ENCODE peak calls at places on chromosomes 3 and 15, in seven cellular contexts. B is ovary; L is Peyer's patch; P is CD4-positive, CD25-positive, alpha-beta regulatory T cell; D is GM23248; J is PC-3; W is sigmoid colon. N is an unnamed sample.
A peak's percentile ranks its signal among the peaks of the same experiment; 100 is the strongest.

GRCh38 chr3:45565341-45565740 is 29.2 kb upstream of the LIMD1 start:
- DNase-seq in B (no peak), L (peak; percentile 50), P (no peak), D (no peak), J (no peak), W (peak; percentile 13), N (no peak)

GRCh38 chr3:138675393-138675792 is 66.8 kb downstream of the FAIM start:
- DNase-seq in B (no peak), L (no peak), P (no peak), D (peak; percentile 58), J (peak; percentile 7), W (no peak), N (no peak)

GRCh38 chr3:115186351-115187148 is 39.5 kb upstream of the ZBTB20 start:
- DNase-seq in B (no peak), L (no peak), P (no peak), D (no peak), J (no peak), W (no peak), N (no peak)

GRCh38 chr3:119662604-119663377 is 2.4 kb upstream of the POPDC2 start:
- DNase-seq in B (no peak), L (no peak), P (no peak), D (peak; percentile 60), J (peak; percentile 70), W (no peak), N (no peak)

GRCh38 chr3:33425456-33425855 is 14.7 kb downstream of the UBP1 start:
- DNase-seq in B (no peak), L (no peak), P (no peak), D (peak; percentile 10), J (no peak), W (no peak), N (no peak)

GRCh38 chr3:172648736-172649135 is 62.1 kb downstream of the NCEH1 start:
- DNase-seq in B (no peak), L (no peak), P (no peak), D (peak; percentile 60), J (no peak), W (no peak), N (peak; percentile 37)

GRCh38 chr3:52441772-52442332 is 3.1 kb downstream of the SEMA3G start:
- DNase-seq in B (no peak), L (peak; percentile 28), P (no peak), D (no peak), J (no peak), W (peak; percentile 48), N (no peak)

GRCh38 chr3:134351421-134351820 is 22.8 kb downstream of the AMOTL2 start:
- DNase-seq in B (no peak), L (no peak), P (no peak), D (peak; percentile 31), J (no peak), W (peak; percentile 85), N (no peak)

GRCh38 chr15:25710184-25710583 is 152.9 kb downstream of the ATP10A start:
- DNase-seq in B (no peak), L (peak; percentile 65), P (peak; percentile 8), D (peak; percentile 58), J (peak; percentile 52), W (peak; percentile 68), N (no peak)

GRCh38 chr3:54123538-54124196 is 1.3 kb downstream of the CACNA2D3 start:
- DNase-seq in B (no peak), L (no peak), P (no peak), D (no peak), J (no peak), W (no peak), N (no peak)

GRCh38 chr15:39447881-39448280 is 133.0 kb upstream of the THBS1 start:
- DNase-seq in B (no peak), L (no peak), P (no peak), D (no peak), J (no peak), W (no peak), N (no peak)

GRCh38 chr3:180142041-180142440 is 105.3 kb upstream of the PEX5L start:
- DNase-seq in B (no peak), L (no peak), P (no peak), D (peak; percentile 6), J (peak; percentile 12), W (no peak), N (no peak)

GRCh38 chr3:2826453-2826852 is 283.7 kb downstream of the IL5RA start:
- DNase-seq in B (no peak), L (no peak), P (no peak), D (no peak), J (no peak), W (no peak), N (no peak)

GRCh38 chr15:43487271-43487895 is 5.6 kb downstream of the TP53BP1 start:
- DNase-seq in B (no peak), L (no peak), P (no peak), D (no peak), J (no peak), W (no peak), N (no peak)

GRCh38 chr3:188956839-188957489 is 214.8 kb upstream of the TPRG1 start:
- DNase-seq in B (no peak), L (no peak), P (peak; percentile 29), D (peak; percentile 82), J (peak; percentile 83), W (no peak), N (no peak)

GRCh38 chr15:79403501-79403900 is 28.6 kb upstream of the MINAR1 start:
- DNase-seq in B (no peak), L (no peak), P (no peak), D (peak; percentile 67), J (no peak), W (no peak), N (no peak)

GRCh38 chr15:37695719-37696118 is 238.7 kb upstream of the TMCO5A start:
- DNase-seq in B (no peak), L (no peak), P (no peak), D (peak; percentile 61), J (no peak), W (no peak), N (no peak)

GRCh38 chr3:127608362-127608718 is 10.1 kb downstream of the MCM2 start:
- DNase-seq in B (peak; percentile 32), L (no peak), P (no peak), D (no peak), J (no peak), W (no peak), N (no peak)

GRCh38 chr3:41961061-41961749 is 698 bp downstream of the ULK4 start:
- DNase-seq in B (peak; percentile 73), L (peak; percentile 69), P (peak; percentile 66), D (peak; percentile 89), J (peak; percentile 63), W (peak; percentile 78), N (peak; percentile 12)

GRCh38 chr3:54649551-54649950 is 278.3 kb downstream of the LRTM1 start:
- DNase-seq in B (no peak), L (no peak), P (no peak), D (no peak), J (no peak), W (no peak), N (no peak)

GRCh38 chr3:118991775-118992174 is 42.9 kb downstream of the IGSF11 start:
- DNase-seq in B (no peak), L (no peak), P (no peak), D (no peak), J (no peak), W (no peak), N (no peak)

GRCh38 chr3:35946121-35946856 is 307.0 kb downstream of the ARPP21 start:
- DNase-seq in B (no peak), L (no peak), P (no peak), D (peak; percentile 51), J (peak; percentile 68), W (no peak), N (no peak)

GRCh38 chr3:52218026-52218425 is 7.4 kb downstream of the TLR9 start:
- DNase-seq in B (no peak), L (no peak), P (no peak), D (no peak), J (no peak), W (no peak), N (no peak)

GRCh38 chr15:77035999-77036471 is 34.9 kb downstream of the TSPAN3 start:
- DNase-seq in B (no peak), L (no peak), P (no peak), D (no peak), J (no peak), W (peak; percentile 49), N (no peak)

DNA sequence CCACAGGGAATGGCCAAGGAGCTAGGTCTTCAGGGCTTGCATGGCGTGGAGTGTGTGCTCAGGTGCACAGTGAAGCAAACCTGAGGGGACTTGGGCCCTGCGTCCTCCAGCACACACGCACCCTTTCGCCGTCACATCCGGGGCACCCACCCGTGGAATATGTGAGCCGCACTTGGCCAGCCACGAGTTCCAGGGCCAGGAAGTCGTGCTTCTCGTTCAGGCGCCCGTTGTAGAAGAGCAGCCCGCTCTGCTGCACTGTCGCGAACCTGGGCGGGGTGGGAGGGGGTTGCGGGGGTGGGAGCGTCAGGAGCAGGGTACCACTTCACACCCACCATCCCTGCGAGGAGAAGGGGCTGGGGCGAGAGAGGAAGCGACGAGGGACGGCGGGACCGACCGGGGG is 7.1 kb downstream of the CELSR3 start:
- DNase-seq in B (no peak), L (peak; percentile 80), P (peak; percentile 59), D (peak; percentile 18), J (no peak), W (no peak), N (no peak)
- H3K27ac ChIP-seq in B (no peak overlapping the region), L (peak overlapping the region; percentile 79), P (peak overlapping the region; percentile 83), D (no peak overlapping the region), J (no peak overlapping the region), W (peak overlapping the region; percentile 83), N (peak overlapping the region; percentile 35)

GRCh38 chr3:187136936-187137335 is 2.4 kb downstream of the RPL39L start:
- DNase-seq in B (no peak), L (no peak), P (no peak), D (peak; percentile 80), J (peak; percentile 81), W (no peak), N (peak; percentile 83)

GRCh38 chr3:187136347-187136746 is 2.9 kb downstream of the RPL39L start:
- DNase-seq in B (no peak), L (no peak), P (no peak), D (no peak), J (no peak), W (no peak), N (no peak)

GRCh38 chr3:187139126-187139894 is at the start of gene RPL39L:
- DNase-seq in B (peak; percentile 82), L (peak; percentile 95), P (peak; percentile 93), D (peak; percentile 91), J (peak; percentile 88), W (peak; percentile 87), N (peak; percentile 22)

GRCh38 chr3:187139895-187140253 is 578 bp upstream of the RPL39L start:
- DNase-seq in B (no peak), L (no peak), P (no peak), D (no peak), J (no peak), W (no peak), N (no peak)
- H3K27ac ChIP-seq in B (no peak overlapping the region), L (peak overlapping the region; percentile 71), P (peak overlapping the region; percentile 89), D (no peak overlapping the region), J (no peak overlapping the region), W (peak overlapping the region; percentile 77), N (peak overlapping the region; percentile 50)

DNA sequence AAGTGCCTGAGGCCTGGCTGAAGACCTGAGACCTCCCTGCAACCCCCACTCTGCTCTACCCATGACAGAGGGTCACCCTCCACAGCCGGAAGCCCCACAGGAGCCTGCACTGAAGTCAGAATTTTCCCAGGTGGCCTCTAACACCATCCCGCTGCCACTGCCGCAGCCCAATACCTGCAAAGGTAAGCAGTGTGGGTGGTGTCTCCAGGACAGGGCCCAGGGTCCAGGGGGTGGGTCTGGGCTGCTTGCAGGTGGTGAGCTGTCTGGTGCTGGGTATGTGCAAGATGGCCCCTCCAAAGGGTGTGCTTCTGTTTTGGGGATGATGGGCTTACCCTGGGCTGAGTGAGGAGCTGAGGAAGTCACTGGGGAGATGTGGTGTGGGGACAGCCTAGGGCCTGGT is 69.9 kb downstream of the FBLN2 start:
- DNase-seq in B (no peak), L (no peak), P (no peak), D (no peak), J (no peak), W (no peak), N (no peak)
- H3K27ac ChIP-seq in B (no peak overlapping the region), L (no peak overlapping the region), P (no peak overlapping the region), D (no peak overlapping the region), J (no peak overlapping the region), W (no peak overlapping the region), N (no peak overlapping the region)

GRCh38 chr3:107384907-107385306 is 7.7 kb downstream of the CCDC54 start:
- DNase-seq in B (no peak), L (no peak), P (no peak), D (no peak), J (no peak), W (no peak), N (no peak)
- H3K27ac ChIP-seq in B (no peak overlapping the region), L (no peak overlapping the region), P (no peak overlapping the region), D (no peak overlapping the region), J (no peak overlapping the region), W (no peak overlapping the region), N (no peak overlapping the region)

N was measured in epithelial cell of prostate.